ENCODE peak calls at places on chromosomes 11 and 22, in five cellular contexts. One of them, this sample, is unnamed.

GRCh38 chr22:25013634-25014033 is 61.1 kb downstream of the KIAA1671 start:
- DNase-seq in spleen: no peak
- DNase-seq in breast epithelium: no peak
- DNase-seq in GM23338: no peak
- DNase-seq in transverse colon: peak; percentile 75
- DNase-seq in this sample: peak; percentile 74

GRCh38 chr11:26276798-26277424 is 55.0 kb upstream of the ANO3 start:
- DNase-seq in transverse colon: peak; percentile 42
- DNase-seq in breast epithelium: peak; percentile 28
- DNase-seq in GM23338: peak; percentile 87
- DNase-seq in spleen: no peak
- DNase-seq in this sample: peak; percentile 87

GRCh38 chr11:6654281-6655019 is 1.2 kb downstream of the DCHS1 start:
- DNase-seq in transverse colon: no peak
- DNase-seq in spleen: peak; percentile 78
- DNase-seq in GM23338: no peak
- DNase-seq in breast epithelium: no peak
- DNase-seq in this sample: no peak

GRCh38 chr11:12415567-12415966 is 38.2 kb downstream of the PARVA start:
- DNase-seq in breast epithelium: no peak
- DNase-seq in GM23338: no peak
- DNase-seq in transverse colon: no peak
- DNase-seq in spleen: no peak
- DNase-seq in this sample: no peak

GRCh38 chr11:114280696-114281095 is 15.5 kb upstream of the NNMT start:
- DNase-seq in breast epithelium: peak; percentile 47
- DNase-seq in GM23338: peak; percentile 92
- DNase-seq in transverse colon: no peak
- DNase-seq in spleen: peak; percentile 83
- DNase-seq in this sample: peak; percentile 90

GRCh38 chr11:122601131-122602125 is 54.1 kb upstream of the UBASH3B start:
- DNase-seq in transverse colon: no peak
- DNase-seq in GM23338: no peak
- DNase-seq in breast epithelium: no peak
- DNase-seq in spleen: no peak
- DNase-seq in this sample: no peak

GRCh38 chr22:45261407-45262088 is 20.9 kb upstream of the KIAA0930 start:
- DNase-seq in GM23338: no peak
- DNase-seq in transverse colon: peak; percentile 67
- DNase-seq in spleen: no peak
- DNase-seq in breast epithelium: no peak
- DNase-seq in this sample: no peak

GRCh38 chr22:30457964-30458363 is 13.9 kb downstream of the SEC14L3 start:
- DNase-seq in GM23338: no peak
- DNase-seq in breast epithelium: no peak
- DNase-seq in transverse colon: no peak
- DNase-seq in spleen: no peak
- DNase-seq in this sample: no peak

GRCh38 chr11:86537541-86538222 is 134.7 kb downstream of the ME3 start:
- DNase-seq in GM23338: peak; percentile 11
- DNase-seq in breast epithelium: no peak
- DNase-seq in transverse colon: no peak
- DNase-seq in spleen: no peak
- DNase-seq in this sample: peak; percentile 64

GRCh38 chr11:34403431-34403830 is 35.3 kb upstream of the CAT start:
- DNase-seq in spleen: no peak
- DNase-seq in GM23338: no peak
- DNase-seq in transverse colon: no peak
- DNase-seq in breast epithelium: no peak
- DNase-seq in this sample: no peak

GRCh38 chr22:44455151-44455962 is 42.7 kb downstream of the RTL6 start:
- DNase-seq in spleen: peak; percentile 82
- DNase-seq in GM23338: no peak
- DNase-seq in breast epithelium: peak; percentile 24
- DNase-seq in transverse colon: peak; percentile 35
- DNase-seq in this sample: no peak

DNA sequence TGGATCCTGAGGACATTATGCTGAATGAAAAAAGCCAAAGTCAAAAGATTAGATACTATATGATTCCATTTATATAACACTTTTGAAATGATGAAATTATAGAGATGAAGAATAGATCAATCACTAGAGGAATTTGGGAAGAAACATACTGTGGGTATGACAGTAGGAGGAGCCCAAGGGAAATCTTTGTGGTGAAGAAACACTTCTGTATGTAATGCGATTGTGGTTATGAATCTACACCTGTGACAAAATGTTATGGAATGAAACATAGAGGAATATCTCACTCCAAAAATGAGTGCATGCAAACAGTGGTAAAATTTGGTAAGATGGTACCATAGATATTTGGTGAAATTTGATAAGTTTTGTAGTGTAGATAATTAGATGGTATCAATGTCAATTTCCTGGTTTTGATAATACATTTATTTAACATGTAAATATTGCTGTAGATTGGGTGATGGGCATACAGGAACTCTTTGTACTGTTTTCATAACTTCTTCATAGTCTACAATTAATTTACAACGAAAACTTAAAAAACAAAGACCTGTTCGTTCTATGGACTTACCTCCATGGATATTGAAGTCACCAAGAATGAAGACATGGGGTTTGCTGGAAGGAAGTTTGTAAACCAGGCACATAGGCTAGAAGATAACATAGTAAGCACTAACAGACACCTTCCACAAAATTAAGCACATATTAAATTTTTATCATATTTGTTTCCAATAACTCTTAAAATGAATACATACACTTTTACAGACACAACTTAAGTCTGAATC is 11.5 kb downstream of the MRGPRX1 start:
- DNase-seq in transverse colon: no peak
- DNase-seq in spleen: no peak
- DNase-seq in GM23338: no peak
- DNase-seq in breast epithelium: no peak
- DNase-seq in this sample: no peak
- TF ChIP-seq POLR2AphosphoS5 in transverse colon: no peak
- TF ChIP-seq POLR2AphosphoS5 in spleen: no peak
- TF ChIP-seq POLR2AphosphoS5 in GM23338: no peak
- TF ChIP-seq POLR2AphosphoS5 in breast epithelium: no peak
- TF ChIP-seq POLR2AphosphoS5 in this sample: no peak

GRCh38 chr11:94800394-94800793 is 32.2 kb downstream of the AMOTL1 start:
- DNase-seq in spleen: no peak
- DNase-seq in transverse colon: no peak
- DNase-seq in GM23338: no peak
- DNase-seq in breast epithelium: no peak
- DNase-seq in this sample: no peak
- TF ChIP-seq POLR2AphosphoS5 in spleen: no peak
- TF ChIP-seq POLR2AphosphoS5 in transverse colon: no peak
- TF ChIP-seq POLR2AphosphoS5 in GM23338: no peak
- TF ChIP-seq POLR2AphosphoS5 in breast epithelium: no peak
- TF ChIP-seq POLR2AphosphoS5 in this sample: no peak

GRCh38 chr11:102436546-102436945 is 16.0 kb downstream of the TMEM123 start:
- DNase-seq in spleen: no peak
- DNase-seq in transverse colon: no peak
- DNase-seq in GM23338: no peak
- DNase-seq in breast epithelium: no peak
- DNase-seq in this sample: no peak
- TF ChIP-seq POLR2AphosphoS5 in spleen: no peak
- TF ChIP-seq POLR2AphosphoS5 in transverse colon: no peak
- TF ChIP-seq POLR2AphosphoS5 in GM23338: no peak
- TF ChIP-seq POLR2AphosphoS5 in breast epithelium: no peak
- TF ChIP-seq POLR2AphosphoS5 in this sample: no peak

DNA sequence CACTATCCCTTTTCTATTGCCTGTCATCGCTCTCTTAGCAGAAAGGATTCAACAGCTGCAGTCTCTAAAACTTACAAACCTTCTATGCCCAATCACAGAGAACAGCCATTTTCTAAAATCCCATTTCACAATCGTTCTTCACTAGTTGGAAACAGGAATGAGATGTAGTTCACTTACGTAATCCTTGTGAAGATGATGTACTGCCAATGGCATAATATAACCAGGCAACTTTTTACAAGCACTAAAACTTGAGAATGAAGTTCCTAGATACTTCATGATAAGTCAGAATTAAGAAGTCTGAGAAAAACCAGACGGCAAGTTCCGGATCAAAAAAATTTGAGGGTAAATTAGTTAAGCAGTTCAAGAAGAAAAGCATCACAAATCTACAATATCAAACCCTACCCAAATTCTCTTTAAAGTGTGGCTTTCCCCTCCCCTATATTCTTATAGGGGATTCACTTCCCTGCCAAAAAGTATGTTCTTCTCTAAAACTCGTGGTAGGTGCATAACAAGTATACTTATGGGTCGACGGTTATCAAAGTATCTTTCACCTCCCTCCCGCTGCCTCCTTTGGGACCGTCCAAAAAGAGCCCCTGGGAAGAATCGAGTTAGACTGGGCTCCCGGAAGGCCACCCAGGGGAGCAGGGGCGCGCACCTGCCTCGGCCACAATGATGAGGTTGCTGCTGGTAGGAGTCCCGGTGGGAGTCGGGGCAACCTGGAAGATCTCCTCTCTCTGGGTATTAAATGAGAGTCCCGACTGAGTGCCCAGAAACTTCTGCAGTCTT is 666 bp downstream of the MSANTD4 start:
- DNase-seq in transverse colon: no peak
- DNase-seq in GM23338: peak; percentile 32
- DNase-seq in spleen: no peak
- DNase-seq in breast epithelium: no peak
- DNase-seq in this sample: no peak
- TF ChIP-seq POLR2AphosphoS5 in transverse colon: peak; percentile 30
- TF ChIP-seq POLR2AphosphoS5 in GM23338: no peak
- TF ChIP-seq POLR2AphosphoS5 in spleen: no peak
- TF ChIP-seq POLR2AphosphoS5 in breast epithelium: no peak
- TF ChIP-seq POLR2AphosphoS5 in this sample: no peak

GRCh38 chr11:110249066-110249465 is 47.3 kb downstream of the RDX start:
- DNase-seq in spleen: no peak
- DNase-seq in transverse colon: no peak
- DNase-seq in GM23338: no peak
- DNase-seq in breast epithelium: no peak
- DNase-seq in this sample: no peak

GRCh38 chr11:110250168-110250567 is 46.2 kb downstream of the RDX start:
- DNase-seq in transverse colon: no peak
- DNase-seq in breast epithelium: no peak
- DNase-seq in spleen: no peak
- DNase-seq in GM23338: no peak
- DNase-seq in this sample: no peak

GRCh38 chr11:110253525-110253924 is 42.9 kb downstream of the RDX start:
- DNase-seq in spleen: no peak
- DNase-seq in breast epithelium: no peak
- DNase-seq in GM23338: no peak
- DNase-seq in transverse colon: no peak
- DNase-seq in this sample: no peak

DNA sequence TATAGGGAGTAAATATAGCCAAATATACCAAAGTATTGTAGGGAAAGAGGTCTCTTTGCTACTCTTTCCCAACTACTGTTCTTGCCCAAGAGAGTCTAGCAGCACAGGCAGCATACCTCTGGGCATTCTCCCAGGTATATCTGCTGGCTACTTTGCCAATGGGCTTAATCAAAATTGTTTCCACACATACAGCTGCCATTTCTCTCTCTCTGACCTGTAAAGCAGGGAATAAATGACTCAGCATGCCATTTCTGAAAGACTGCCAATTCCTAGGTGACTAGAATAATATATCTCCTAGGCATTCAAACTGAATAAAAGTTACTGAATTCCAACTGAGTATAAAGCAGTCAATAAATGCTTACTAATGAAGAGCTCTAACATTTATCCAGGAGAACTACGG is 44.6 kb downstream of the RDX start:
- DNase-seq in GM23338: no peak
- DNase-seq in breast epithelium: no peak
- DNase-seq in spleen: no peak
- DNase-seq in transverse colon: no peak
- DNase-seq in this sample: peak; percentile 90
- TF ChIP-seq POLR2AphosphoS5 in GM23338: no peak
- TF ChIP-seq POLR2AphosphoS5 in breast epithelium: no peak
- TF ChIP-seq POLR2AphosphoS5 in spleen: no peak
- TF ChIP-seq POLR2AphosphoS5 in transverse colon: no peak
- TF ChIP-seq POLR2AphosphoS5 in this sample: no peak

GRCh38 chr11:17173332-17173731 is 34.5 kb downstream of the PIK3C2A start:
- DNase-seq in breast epithelium: no peak
- DNase-seq in spleen: no peak
- DNase-seq in GM23338: no peak
- DNase-seq in transverse colon: no peak
- DNase-seq in this sample: no peak
- TF ChIP-seq POLR2AphosphoS5 in breast epithelium: no peak
- TF ChIP-seq POLR2AphosphoS5 in spleen: no peak
- TF ChIP-seq POLR2AphosphoS5 in GM23338: no peak
- TF ChIP-seq POLR2AphosphoS5 in transverse colon: no peak
- TF ChIP-seq POLR2AphosphoS5 in this sample: no peak

GRCh38 chr11:18404062-18404461 is 8.1 kb upstream of the LDHC start:
- DNase-seq in breast epithelium: no peak
- DNase-seq in spleen: no peak
- DNase-seq in transverse colon: no peak
- DNase-seq in GM23338: no peak
- DNase-seq in this sample: no peak
- TF ChIP-seq POLR2AphosphoS5 in breast epithelium: no peak
- TF ChIP-seq POLR2AphosphoS5 in spleen: no peak
- TF ChIP-seq POLR2AphosphoS5 in transverse colon: no peak
- TF ChIP-seq POLR2AphosphoS5 in GM23338: no peak
- TF ChIP-seq POLR2AphosphoS5 in this sample: no peak

GRCh38 chr22:38201718-38202436 is at the start of gene MAFF:
- DNase-seq in spleen: peak; percentile 97
- DNase-seq in transverse colon: peak; percentile 98
- DNase-seq in GM23338: peak; percentile 97
- DNase-seq in breast epithelium: peak; percentile 97
- DNase-seq in this sample: peak; percentile 97
- TF ChIP-seq POLR2AphosphoS5 in spleen: peak; percentile 93
- TF ChIP-seq POLR2AphosphoS5 in transverse colon: peak; percentile 98
- TF ChIP-seq POLR2AphosphoS5 in GM23338: peak; percentile 57
- TF ChIP-seq POLR2AphosphoS5 in breast epithelium: peak; percentile 98
- TF ChIP-seq POLR2AphosphoS5 in this sample: peak; percentile 94

DNA sequence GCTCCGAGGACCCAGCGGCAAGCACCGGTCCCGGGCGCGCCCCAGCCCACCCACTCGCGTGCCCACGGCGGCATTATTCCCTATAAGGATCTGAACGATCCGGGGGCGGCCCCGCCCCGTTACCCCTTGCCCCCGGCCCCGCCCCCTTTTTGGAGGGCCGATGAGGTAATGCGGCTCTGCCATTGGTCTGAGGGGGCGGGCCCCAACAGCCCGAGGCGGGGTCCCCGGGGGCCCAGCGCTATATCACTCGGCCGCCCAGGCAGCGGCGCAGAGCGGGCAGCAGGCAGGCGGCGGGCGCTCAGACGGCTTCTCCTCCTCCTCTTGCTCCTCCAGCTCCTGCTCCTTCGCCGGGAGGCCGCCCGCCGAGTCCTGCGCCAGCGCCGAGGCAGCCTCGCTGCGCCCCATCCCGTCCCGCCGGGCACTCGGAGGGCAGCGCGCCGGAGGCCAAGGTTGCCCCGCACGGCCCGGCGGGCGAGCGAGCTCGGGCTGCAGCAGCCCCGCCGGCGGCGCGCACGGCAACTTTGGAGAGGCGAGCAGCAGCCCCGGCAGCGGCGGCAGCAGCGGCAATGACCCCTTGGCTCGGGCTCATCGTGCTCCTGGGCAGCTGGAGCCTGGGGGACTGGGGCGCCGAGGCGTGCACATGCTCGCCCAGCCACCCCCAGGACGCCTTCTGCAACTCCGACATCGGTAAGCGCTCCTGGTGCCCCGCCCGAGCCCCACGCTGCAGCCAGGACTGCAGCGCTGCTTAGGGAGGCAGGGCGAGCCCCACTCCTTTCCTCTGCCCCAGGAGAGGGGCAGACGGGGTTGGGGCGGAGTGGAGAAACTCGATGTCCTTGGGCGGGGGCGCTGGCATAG is at the start of gene TIMP3:
- DNase-seq in GM23338: peak; percentile 90
- DNase-seq in spleen: peak; percentile 86
- DNase-seq in transverse colon: peak; percentile 74
- DNase-seq in breast epithelium: peak; percentile 82
- DNase-seq in this sample: no peak
- TF ChIP-seq POLR2AphosphoS5 in GM23338: peak; percentile 85
- TF ChIP-seq POLR2AphosphoS5 in spleen: peak; percentile 98
- TF ChIP-seq POLR2AphosphoS5 in transverse colon: peak; percentile 97
- TF ChIP-seq POLR2AphosphoS5 in breast epithelium: peak; percentile 88
- TF ChIP-seq POLR2AphosphoS5 in this sample: no peak

GRCh38 chr11:76782526-76783293 is 446 bp upstream of the TSKU start:
- DNase-seq in transverse colon: peak; percentile 92
- DNase-seq in breast epithelium: peak; percentile 78
- DNase-seq in GM23338: peak; percentile 98
- DNase-seq in spleen: peak; percentile 88
- DNase-seq in this sample: peak; percentile 86
- TF ChIP-seq POLR2AphosphoS5 in transverse colon: peak; percentile 69
- TF ChIP-seq POLR2AphosphoS5 in breast epithelium: peak; percentile 74
- TF ChIP-seq POLR2AphosphoS5 in GM23338: peak; percentile 76
- TF ChIP-seq POLR2AphosphoS5 in spleen: peak; percentile 80
- TF ChIP-seq POLR2AphosphoS5 in this sample: peak; percentile 73